ENCODE peak calls at places on chromosomes 16 and 17, in nine cellular contexts. One of them, this sample, is unnamed.

GRCh38 chr17:744937-745336 is 7.1 kb downstream of the GEMIN4 start:
- DNase-seq in CD8-positive, alpha-beta memory T cell: no peak
- DNase-seq in right cardiac atrium: no peak
- DNase-seq in NCI-H1048: no peak
- DNase-seq in effector CD4-positive, alpha-beta T cell: no peak
- DNase-seq in EH: no peak
- DNase-seq in fibroblast of lung: no peak
- DNase-seq in HS-27A: no peak
- DNase-seq in lower lobe of right lung: no peak
- DNase-seq in this sample: no peak

GRCh38 chr17:40095944-40096791 is 4.2 kb downstream of the NR1D1 start:
- DNase-seq in CD8-positive, alpha-beta memory T cell: peak; percentile 96
- DNase-seq in right cardiac atrium: peak; percentile 44
- DNase-seq in NCI-H1048: no peak
- DNase-seq in effector CD4-positive, alpha-beta T cell: peak; percentile 84
- DNase-seq in EH: peak; percentile 34
- DNase-seq in fibroblast of lung: no peak
- DNase-seq in HS-27A: no peak
- DNase-seq in lower lobe of right lung: peak; percentile 62
- DNase-seq in this sample: no peak

GRCh38 chr16:66588981-66589713 is 9.9 kb downstream of the CMTM2 start:
- DNase-seq in CD8-positive, alpha-beta memory T cell: peak; percentile 67
- DNase-seq in right cardiac atrium: no peak
- DNase-seq in NCI-H1048: no peak
- DNase-seq in effector CD4-positive, alpha-beta T cell: peak; percentile 47
- DNase-seq in EH: peak; percentile 37
- DNase-seq in fibroblast of lung: peak; percentile 40
- DNase-seq in HS-27A: no peak
- DNase-seq in lower lobe of right lung: peak; percentile 77
- DNase-seq in this sample: no peak

GRCh38 chr17:13953871-13954270 is 115.4 kb upstream of the COX10 start:
- DNase-seq in CD8-positive, alpha-beta memory T cell: no peak
- DNase-seq in right cardiac atrium: no peak
- DNase-seq in NCI-H1048: no peak
- DNase-seq in effector CD4-positive, alpha-beta T cell: no peak
- DNase-seq in EH: peak; percentile 73
- DNase-seq in fibroblast of lung: no peak
- DNase-seq in HS-27A: no peak
- DNase-seq in lower lobe of right lung: no peak
- DNase-seq in this sample: no peak

GRCh38 chr16:12511308-12511707 is 292.4 kb downstream of the CPPED1 start:
- DNase-seq in CD8-positive, alpha-beta memory T cell: no peak
- DNase-seq in right cardiac atrium: no peak
- DNase-seq in NCI-H1048: no peak
- DNase-seq in effector CD4-positive, alpha-beta T cell: no peak
- DNase-seq in EH: no peak
- DNase-seq in fibroblast of lung: no peak
- DNase-seq in HS-27A: no peak
- DNase-seq in lower lobe of right lung: no peak
- DNase-seq in this sample: no peak

GRCh38 chr17:55157165-55157564 is 107.6 kb upstream of the HLF start:
- DNase-seq in CD8-positive, alpha-beta memory T cell: no peak
- DNase-seq in right cardiac atrium: no peak
- DNase-seq in NCI-H1048: no peak
- DNase-seq in effector CD4-positive, alpha-beta T cell: no peak
- DNase-seq in EH: peak; percentile 63
- DNase-seq in fibroblast of lung: peak; percentile 50
- DNase-seq in HS-27A: no peak
- DNase-seq in lower lobe of right lung: no peak
- DNase-seq in this sample: peak; percentile 84

GRCh38 chr17:72206376-72206775 is 85.6 kb downstream of the SOX9 start:
- DNase-seq in CD8-positive, alpha-beta memory T cell: no peak
- DNase-seq in right cardiac atrium: no peak
- DNase-seq in NCI-H1048: no peak
- DNase-seq in effector CD4-positive, alpha-beta T cell: no peak
- DNase-seq in EH: no peak
- DNase-seq in fibroblast of lung: no peak
- DNase-seq in HS-27A: no peak
- DNase-seq in lower lobe of right lung: no peak
- DNase-seq in this sample: no peak

GRCh38 chr17:65593870-65594584 is 32.6 kb upstream of the AXIN2 start:
- DNase-seq in CD8-positive, alpha-beta memory T cell: no peak
- DNase-seq in right cardiac atrium: no peak
- DNase-seq in NCI-H1048: no peak
- DNase-seq in effector CD4-positive, alpha-beta T cell: no peak
- DNase-seq in EH: peak; percentile 58
- DNase-seq in fibroblast of lung: peak; percentile 20
- DNase-seq in HS-27A: no peak
- DNase-seq in lower lobe of right lung: no peak
- DNase-seq in this sample: no peak

GRCh38 chr16:3099395-3099731 is 269 bp upstream of the ZSCAN10 start:
- DNase-seq in CD8-positive, alpha-beta memory T cell: no peak
- DNase-seq in right cardiac atrium: no peak
- DNase-seq in NCI-H1048: no peak
- DNase-seq in effector CD4-positive, alpha-beta T cell: no peak
- DNase-seq in EH: no peak
- DNase-seq in fibroblast of lung: no peak
- DNase-seq in HS-27A: no peak
- DNase-seq in lower lobe of right lung: no peak
- DNase-seq in this sample: no peak

GRCh38 chr16:1034230-1035065 is 38.1 kb upstream of the SSTR5 start:
- DNase-seq in CD8-positive, alpha-beta memory T cell: no peak
- DNase-seq in right cardiac atrium: no peak
- DNase-seq in NCI-H1048: no peak
- DNase-seq in effector CD4-positive, alpha-beta T cell: no peak
- DNase-seq in EH: no peak
- DNase-seq in fibroblast of lung: no peak
- DNase-seq in HS-27A: no peak
- DNase-seq in lower lobe of right lung: no peak
- DNase-seq in this sample: no peak

GRCh38 chr17:32780721-32781120 is 96.2 kb downstream of the MYO1D start:
- DNase-seq in CD8-positive, alpha-beta memory T cell: no peak
- DNase-seq in right cardiac atrium: no peak
- DNase-seq in NCI-H1048: no peak
- DNase-seq in effector CD4-positive, alpha-beta T cell: no peak
- DNase-seq in EH: peak; percentile 52
- DNase-seq in fibroblast of lung: no peak
- DNase-seq in HS-27A: no peak
- DNase-seq in lower lobe of right lung: no peak
- DNase-seq in this sample: no peak

GRCh38 chr16:75238132-75238852 is 13.1 kb downstream of the BCAR1 start:
- DNase-seq in CD8-positive, alpha-beta memory T cell: no peak
- DNase-seq in right cardiac atrium: peak; percentile 81
- DNase-seq in NCI-H1048: no peak
- DNase-seq in effector CD4-positive, alpha-beta T cell: no peak
- DNase-seq in EH: peak; percentile 95
- DNase-seq in fibroblast of lung: peak; percentile 90
- DNase-seq in HS-27A: no peak
- DNase-seq in lower lobe of right lung: peak; percentile 61
- DNase-seq in this sample: peak; percentile 75

GRCh38 chr16:3651461-3652372 is 2.8 kb upstream of the DNASE1 start:
- DNase-seq in CD8-positive, alpha-beta memory T cell: no peak
- DNase-seq in right cardiac atrium: no peak
- DNase-seq in NCI-H1048: no peak
- DNase-seq in effector CD4-positive, alpha-beta T cell: no peak
- DNase-seq in EH: no peak
- DNase-seq in fibroblast of lung: no peak
- DNase-seq in HS-27A: no peak
- DNase-seq in lower lobe of right lung: peak; percentile 20
- DNase-seq in this sample: no peak

GRCh38 chr16:28873543-28874201 is 4.6 kb upstream of the ATP2A1 start:
- DNase-seq in CD8-positive, alpha-beta memory T cell: peak; percentile 49
- DNase-seq in right cardiac atrium: no peak
- DNase-seq in NCI-H1048: no peak
- DNase-seq in effector CD4-positive, alpha-beta T cell: peak; percentile 47
- DNase-seq in EH: peak; percentile 22
- DNase-seq in fibroblast of lung: no peak
- DNase-seq in HS-27A: no peak
- DNase-seq in lower lobe of right lung: no peak
- DNase-seq in this sample: no peak

GRCh38 chr16:62883526-62883925 is 847.3 kb upstream of the CDH8 start:
- DNase-seq in CD8-positive, alpha-beta memory T cell: no peak
- DNase-seq in right cardiac atrium: no peak
- DNase-seq in NCI-H1048: no peak
- DNase-seq in effector CD4-positive, alpha-beta T cell: no peak
- DNase-seq in EH: no peak
- DNase-seq in fibroblast of lung: no peak
- DNase-seq in HS-27A: no peak
- DNase-seq in lower lobe of right lung: no peak
- DNase-seq in this sample: no peak

GRCh38 chr16:60180609-60181008 is 1446.5 kb upstream of the GOT2 start:
- DNase-seq in CD8-positive, alpha-beta memory T cell: no peak
- DNase-seq in right cardiac atrium: no peak
- DNase-seq in NCI-H1048: no peak
- DNase-seq in effector CD4-positive, alpha-beta T cell: no peak
- DNase-seq in EH: no peak
- DNase-seq in fibroblast of lung: no peak
- DNase-seq in HS-27A: no peak
- DNase-seq in lower lobe of right lung: no peak
- DNase-seq in this sample: no peak

GRCh38 chr16:12207939-12208338 is 231.4 kb downstream of the SNX29 start:
- DNase-seq in CD8-positive, alpha-beta memory T cell: no peak
- DNase-seq in right cardiac atrium: no peak
- DNase-seq in NCI-H1048: no peak
- DNase-seq in effector CD4-positive, alpha-beta T cell: no peak
- DNase-seq in EH: no peak
- DNase-seq in fibroblast of lung: no peak
- DNase-seq in HS-27A: no peak
- DNase-seq in lower lobe of right lung: no peak
- DNase-seq in this sample: no peak

GRCh38 chr17:41547921-41548843 is 20.1 kb upstream of the KRT19 start:
- DNase-seq in CD8-positive, alpha-beta memory T cell: no peak
- DNase-seq in right cardiac atrium: peak; percentile 63
- DNase-seq in NCI-H1048: no peak
- DNase-seq in effector CD4-positive, alpha-beta T cell: no peak
- DNase-seq in EH: peak; percentile 99
- DNase-seq in fibroblast of lung: peak; percentile 94
- DNase-seq in HS-27A: peak; percentile 88
- DNase-seq in lower lobe of right lung: peak; percentile 67
- DNase-seq in this sample: peak; percentile 73

GRCh38 chr16:80611930-80612327 is 71.1 kb downstream of the DYNLRB2 start:
- DNase-seq in CD8-positive, alpha-beta memory T cell: no peak
- DNase-seq in right cardiac atrium: no peak
- DNase-seq in NCI-H1048: no peak
- DNase-seq in effector CD4-positive, alpha-beta T cell: no peak
- DNase-seq in EH: no peak
- DNase-seq in fibroblast of lung: no peak
- DNase-seq in HS-27A: no peak
- DNase-seq in lower lobe of right lung: no peak
- DNase-seq in this sample: no peak

GRCh38 chr17:700504-701094 is 14.0 kb downstream of the VPS53 start:
- DNase-seq in CD8-positive, alpha-beta memory T cell: peak; percentile 43
- DNase-seq in right cardiac atrium: no peak
- DNase-seq in NCI-H1048: no peak
- DNase-seq in effector CD4-positive, alpha-beta T cell: peak; percentile 7
- DNase-seq in EH: peak; percentile 63
- DNase-seq in fibroblast of lung: peak; percentile 64
- DNase-seq in HS-27A: no peak
- DNase-seq in lower lobe of right lung: no peak
- DNase-seq in this sample: no peak

GRCh38 chr17:10266477-10266876 is 68.1 kb upstream of the GAS7 start:
- DNase-seq in CD8-positive, alpha-beta memory T cell: no peak
- DNase-seq in right cardiac atrium: no peak
- DNase-seq in NCI-H1048: no peak
- DNase-seq in effector CD4-positive, alpha-beta T cell: no peak
- DNase-seq in EH: no peak
- DNase-seq in fibroblast of lung: no peak
- DNase-seq in HS-27A: no peak
- DNase-seq in lower lobe of right lung: no peak
- DNase-seq in this sample: no peak

GRCh38 chr16:7338826-7339225 is 6.2 kb downstream of the RBFOX1 start:
- DNase-seq in CD8-positive, alpha-beta memory T cell: no peak
- DNase-seq in right cardiac atrium: no peak
- DNase-seq in NCI-H1048: no peak
- DNase-seq in effector CD4-positive, alpha-beta T cell: no peak
- DNase-seq in EH: no peak
- DNase-seq in fibroblast of lung: no peak
- DNase-seq in HS-27A: no peak
- DNase-seq in lower lobe of right lung: no peak
- DNase-seq in this sample: no peak

GRCh38 chr17:491086-492014 is 138.7 kb upstream of the RPH3AL start:
- DNase-seq in CD8-positive, alpha-beta memory T cell: peak; percentile 37
- DNase-seq in right cardiac atrium: peak; percentile 70
- DNase-seq in NCI-H1048: no peak
- DNase-seq in effector CD4-positive, alpha-beta T cell: peak; percentile 16
- DNase-seq in EH: peak; percentile 88
- DNase-seq in fibroblast of lung: peak; percentile 59
- DNase-seq in HS-27A: no peak
- DNase-seq in lower lobe of right lung: peak; percentile 73
- DNase-seq in this sample: no peak

GRCh38 chr17:39751016-39751543 is 13.3 kb downstream of the GRB7 start:
- DNase-seq in CD8-positive, alpha-beta memory T cell: no peak
- DNase-seq in right cardiac atrium: no peak
- DNase-seq in NCI-H1048: no peak
- DNase-seq in effector CD4-positive, alpha-beta T cell: no peak
- DNase-seq in EH: no peak
- DNase-seq in fibroblast of lung: no peak
- DNase-seq in HS-27A: no peak
- DNase-seq in lower lobe of right lung: peak; percentile 14
- DNase-seq in this sample: no peak

GRCh38 chr17:50479522-50480141 is 972 bp downstream of the RSAD1 start:
- DNase-seq in CD8-positive, alpha-beta memory T cell: peak; percentile 41
- DNase-seq in right cardiac atrium: peak; percentile 82
- DNase-seq in NCI-H1048: peak; percentile 36
- DNase-seq in effector CD4-positive, alpha-beta T cell: peak; percentile 51
- DNase-seq in EH: peak; percentile 81
- DNase-seq in fibroblast of lung: peak; percentile 81
- DNase-seq in HS-27A: no peak
- DNase-seq in lower lobe of right lung: peak; percentile 87
- DNase-seq in this sample: peak; percentile 41

GRCh38 chr16:52545157-52545543 is 1.8 kb downstream of the TOX3 start:
- DNase-seq in CD8-positive, alpha-beta memory T cell: no peak
- DNase-seq in right cardiac atrium: no peak
- DNase-seq in NCI-H1048: no peak
- DNase-seq in effector CD4-positive, alpha-beta T cell: no peak
- DNase-seq in EH: no peak
- DNase-seq in fibroblast of lung: no peak
- DNase-seq in HS-27A: no peak
- DNase-seq in lower lobe of right lung: no peak
- DNase-seq in this sample: no peak

GRCh38 chr17:8857919-8858318 is 9.6 kb downstream of the PIK3R6 start:
- DNase-seq in CD8-positive, alpha-beta memory T cell: peak; percentile 17
- DNase-seq in right cardiac atrium: no peak
- DNase-seq in NCI-H1048: no peak
- DNase-seq in effector CD4-positive, alpha-beta T cell: no peak
- DNase-seq in EH: peak; percentile 93
- DNase-seq in fibroblast of lung: no peak
- DNase-seq in HS-27A: peak; percentile 59
- DNase-seq in lower lobe of right lung: no peak
- DNase-seq in this sample: no peak

GRCh38 chr17:57045868-57046671 is 39.0 kb upstream of the AKAP1 start:
- DNase-seq in CD8-positive, alpha-beta memory T cell: peak; percentile 5
- DNase-seq in right cardiac atrium: peak; percentile 16
- DNase-seq in NCI-H1048: no peak
- DNase-seq in effector CD4-positive, alpha-beta T cell: peak; percentile 2
- DNase-seq in EH: no peak
- DNase-seq in fibroblast of lung: no peak
- DNase-seq in HS-27A: no peak
- DNase-seq in lower lobe of right lung: peak; percentile 65
- DNase-seq in this sample: no peak

GRCh38 chr17:77829871-77830799 is 128.4 kb upstream of the TNRC6C start:
- DNase-seq in CD8-positive, alpha-beta memory T cell: no peak
- DNase-seq in right cardiac atrium: peak; percentile 85
- DNase-seq in NCI-H1048: no peak
- DNase-seq in effector CD4-positive, alpha-beta T cell: no peak
- DNase-seq in EH: peak; percentile 79
- DNase-seq in fibroblast of lung: peak; percentile 42
- DNase-seq in HS-27A: no peak
- DNase-seq in lower lobe of right lung: peak; percentile 43
- DNase-seq in this sample: peak; percentile 46

This sample was measured in astrocyte of the cerebellum.